ENCODE peak calls at places on chromosome 10, in ten cellular contexts. W, J, R, K, H, D, F, I, N and Y are unnamed samples.

GRCh38 chr10:66837990-66838389 is 87.8 kb upstream of the LRRTM3 start:
- DNase-seq in W (no peak), N (no peak), I (no peak), D (no peak), H (no peak), F (peak; percentile 88), J (no peak), K (peak; percentile 79), R (peak; percentile 46), Y (peak; percentile 93)

GRCh38 chr10:124647421-124648130 is 96.6 kb downstream of the FAM53B start:
- DNase-seq in N (peak; percentile 89), H (no peak), K (peak; percentile 54), J (peak; percentile 69), W (peak; percentile 83), I (no peak), R (peak; percentile 82), F (peak; percentile 44), D (peak; percentile 80), Y (no peak)

GRCh38 chr10:3532644-3533043 is 252.4 kb downstream of the KLF6 start:
- DNase-seq in W (no peak), J (no peak), I (no peak), H (no peak), D (no peak), N (no peak), K (no peak), R (no peak), F (peak; percentile 72), Y (peak; percentile 89)

GRCh38 chr10:100341953-100342626 is 4.9 kb upstream of the SCD start:
- DNase-seq in D (peak; percentile 73), I (peak; percentile 25), J (peak; percentile 35), R (peak; percentile 86), H (peak; percentile 80), K (peak; percentile 68), N (peak; percentile 28), F (peak; percentile 58), W (peak; percentile 73), Y (peak; percentile 64)

GRCh38 chr10:122782911-122783310 is 62.7 kb downstream of the CUZD1 start:
- DNase-seq in D (no peak), K (no peak), I (no peak), H (no peak), J (no peak), W (no peak), R (no peak), N (no peak), F (no peak), Y (no peak)

GRCh38 chr10:99364125-99364524 is 35.0 kb downstream of the CNNM1 start:
- DNase-seq in K (no peak), W (no peak), D (no peak), J (no peak), N (no peak), H (no peak), F (no peak), I (no peak), R (peak; percentile 77), Y (peak; percentile 34)

GRCh38 chr10:21078410-21079329 is 181.6 kb upstream of the NEBL start:
- DNase-seq in F (peak; percentile 48), J (no peak), H (peak; percentile 77), K (peak; percentile 68), D (peak; percentile 62), N (peak; percentile 12), W (peak; percentile 57), R (peak; percentile 75), I (peak; percentile 37), Y (peak; percentile 68)

GRCh38 chr10:110617455-110618162 is 26.5 kb upstream of the RBM20 start:
- DNase-seq in H (peak; percentile 91), F (no peak), K (no peak), J (no peak), D (peak; percentile 57), W (peak; percentile 61), N (no peak), R (no peak), I (no peak), Y (no peak)

GRCh38 chr10:43258032-43258921 is 8.6 kb downstream of the RASGEF1A start:
- DNase-seq in I (no peak), R (peak; percentile 12), J (no peak), K (no peak), D (no peak), N (no peak), F (no peak), W (no peak), H (no peak), Y (no peak)

GRCh38 chr10:91635401-91636400 is 2.8 kb upstream of the PPP1R3C start:
- DNase-seq in N (peak; percentile 36), D (peak; percentile 72), J (peak; percentile 18), W (peak; percentile 72), I (peak; percentile 35), K (peak; percentile 88), F (peak; percentile 82), R (peak; percentile 69), H (peak; percentile 86), Y (peak; percentile 80)

GRCh38 chr10:71715860-71716259 is 3.7 kb downstream of the C10orf105 start:
- DNase-seq in F (no peak), K (no peak), J (no peak), R (no peak), H (no peak), D (no peak), N (no peak), I (no peak), W (no peak), Y (no peak)

GRCh38 chr10:43963793-43964425 is 315.2 kb upstream of the ZNF32 start:
- DNase-seq in R (no peak), J (no peak), D (no peak), W (no peak), F (no peak), K (no peak), I (no peak), N (no peak), H (no peak), Y (no peak)

GRCh38 chr10:29532256-29532878 is 102.4 kb downstream of the SVIL start:
- DNase-seq in J (no peak), K (no peak), H (no peak), F (no peak), W (no peak), N (no peak), I (no peak), D (no peak), R (no peak), Y (peak; percentile 72)

GRCh38 chr10:79176052-79176501 is 107.3 kb downstream of the ZMIZ1 start:
- DNase-seq in N (no peak), I (no peak), H (no peak), R (peak; percentile 75), J (no peak), W (no peak), K (no peak), D (no peak), F (peak; percentile 38), Y (peak; percentile 33)

GRCh38 chr10:95097805-95098204 is 28.5 kb upstream of the CYP2C8 start:
- DNase-seq in I (no peak), R (no peak), N (no peak), K (no peak), W (no peak), F (no peak), D (no peak), H (no peak), J (no peak), Y (no peak)

GRCh38 chr10:86655173-86655540 is 810 bp downstream of the OPN4 start:
- DNase-seq in D (no peak), W (no peak), H (no peak), N (no peak), K (no peak), R (no peak), F (no peak), I (no peak), J (no peak), Y (no peak)

GRCh38 chr10:75743231-75743864 is 311.9 kb downstream of the LRMDA start:
- DNase-seq in F (no peak), H (no peak), N (no peak), K (no peak), D (no peak), J (no peak), R (no peak), W (no peak), I (no peak), Y (no peak)

GRCh38 chr10:124652701-124653100 is 91.5 kb downstream of the FAM53B start:
- DNase-seq in H (no peak), W (no peak), I (no peak), K (no peak), D (no peak), J (no peak), F (no peak), R (no peak), N (no peak), Y (no peak)

GRCh38 chr10:31650010-31650409 is 278.6 kb downstream of the ARHGAP12 start:
- DNase-seq in H (peak; percentile 75), W (no peak), F (peak; percentile 78), R (peak; percentile 84), I (no peak), K (peak; percentile 84), N (no peak), J (no peak), D (no peak), Y (peak; percentile 18)

GRCh38 chr10:127398140-127398966 is 150.8 kb upstream of the NPS start:
- DNase-seq in I (no peak), K (peak; percentile 65), D (no peak), F (peak; percentile 36), W (no peak), N (no peak), H (peak; percentile 16), J (no peak), R (peak; percentile 62), Y (peak; percentile 62)

GRCh38 chr10:118629211-118629610 is 33.8 kb upstream of the PRLHR start:
- DNase-seq in I (no peak), R (peak; percentile 27), J (no peak), W (no peak), K (no peak), D (no peak), N (no peak), F (no peak), H (no peak), Y (no peak)

GRCh38 chr10:120634629-120635028 is 177.6 kb downstream of the PLPP4 start:
- DNase-seq in R (no peak), F (no peak), N (no peak), H (peak; percentile 23), D (no peak), J (no peak), W (no peak), K (no peak), I (no peak), Y (no peak)